ENCODE peak calls at places on chromosomes 1 and 21, in eight cellular contexts. A is Right ventricle myocardium superior; Y is germinal center; F is CD4-positive, alpha-beta T cell; W is GM18507; V is AG10803; S is activated naive CD8-positive, alpha-beta T cell treated with anti-CD3 and anti-CD28 coated beads for 36 hours; L is iPS-NIHi11. D is an unnamed sample.

GRCh38 chr21:38380391-38381137 is 117.7 kb downstream of the ERG start:
- DNase-seq in A (no peak), S (no peak), L (no peak), F (no peak), V (no peak), Y (no peak), W (no peak), D (no peak)

GRCh38 chr21:44932366-44933181 is 7.3 kb upstream of the SLX9 start:
- DNase-seq in A (peak; percentile 74), S (peak; percentile 76), Y (peak; percentile 74), W (no peak), V (peak; percentile 46), L (peak; percentile 66), F (peak; percentile 69), D (peak; percentile 68)

GRCh38 chr1:210363119-210363518 is 34.4 kb downstream of the HHAT start:
- DNase-seq in Y (no peak), L (no peak), W (no peak), V (no peak), F (no peak), A (peak; percentile 63), S (no peak), D (no peak)

GRCh38 chr1:93851327-93851712 is 27.7 kb downstream of the DNTTIP2 start:
- DNase-seq in A (no peak), W (no peak), Y (no peak), V (no peak), S (no peak), F (no peak), L (no peak), D (no peak)

GRCh38 chr1:39632491-39633417 is 6.7 kb downstream of the HEYL start:
- DNase-seq in A (peak; percentile 85), W (no peak), L (peak; percentile 91), S (no peak), V (peak; percentile 45), F (no peak), Y (no peak), D (no peak)

GRCh38 chr1:36339215-36339614 is 15.8 kb upstream of the EVA1B start:
- DNase-seq in L (no peak), V (no peak), Y (no peak), W (no peak), A (peak; percentile 49), S (no peak), F (no peak), D (no peak)

GRCh38 chr1:150272379-150272840 is at the start of gene C1orf54:
- DNase-seq in Y (no peak), A (peak; percentile 84), V (peak; percentile 45), L (peak; percentile 76), W (no peak), F (no peak), S (no peak), D (peak; percentile 67)

GRCh38 chr1:115669002-115669673 is 27.4 kb downstream of the VANGL1 start:
- DNase-seq in F (no peak), A (no peak), V (peak; percentile 39), L (no peak), S (no peak), W (no peak), Y (no peak), D (no peak)

GRCh38 chr1:178533547-178533946 is 20.6 kb downstream of the TEX35 start:
- DNase-seq in A (no peak), Y (no peak), S (no peak), V (no peak), W (no peak), L (no peak), F (no peak), D (no peak)

GRCh38 chr1:59541161-59541560 is 244.3 kb downstream of the FGGY start:
- DNase-seq in W (no peak), A (no peak), Y (no peak), F (no peak), V (no peak), L (no peak), S (no peak), D (no peak)

GRCh38 chr1:31183927-31184554 is 55.6 kb downstream of the NKAIN1 start:
- DNase-seq in Y (peak; percentile 61), S (peak; percentile 36), F (no peak), L (peak; percentile 73), A (no peak), V (peak; percentile 21), W (no peak), D (peak; percentile 56)

GRCh38 chr1:183697814-183698590 is 44.9 kb upstream of the APOBEC4 start:
- DNase-seq in Y (no peak), S (no peak), W (no peak), F (no peak), L (no peak), A (no peak), V (no peak), D (no peak)

GRCh38 chr21:25999935-26000582 is 170.5 kb downstream of the APP start:
- DNase-seq in V (no peak), A (peak; percentile 45), W (no peak), Y (no peak), S (peak; percentile 11), L (peak; percentile 9), F (peak; percentile 9), D (peak; percentile 47)

GRCh38 chr1:205970486-205970885 is 27.2 kb upstream of the SLC26A9 start:
- DNase-seq in S (no peak), L (no peak), W (no peak), F (no peak), A (no peak), V (peak; percentile 48), Y (no peak), D (no peak)

GRCh38 chr1:85387781-85388180 is 77.2 kb downstream of the DDAH1 start:
- DNase-seq in V (no peak), Y (no peak), L (no peak), A (no peak), W (no peak), S (no peak), F (no peak), D (no peak)

GRCh38 chr1:226951286-226952120 is 11.4 kb downstream of the COQ8A start:
- DNase-seq in F (no peak), Y (no peak), V (no peak), A (no peak), L (no peak), W (no peak), S (no peak), D (no peak)

GRCh38 chr1:50705699-50706098 is 254.4 kb downstream of the FAF1 start:
- DNase-seq in L (no peak), A (no peak), Y (no peak), V (no peak), S (no peak), F (no peak), W (no peak), D (no peak)

GRCh38 chr1:226912587-226913176 is 27.4 kb upstream of the COQ8A start:
- DNase-seq in W (peak; percentile 62), Y (peak; percentile 66), F (peak; percentile 10), A (peak; percentile 74), S (peak; percentile 44), V (no peak), L (peak; percentile 86), D (peak; percentile 75)

GRCh38 chr21:20783611-20784010 is 214.6 kb upstream of the NCAM2 start:
- DNase-seq in W (no peak), F (no peak), A (no peak), L (no peak), S (no peak), Y (no peak), V (no peak), D (no peak)

GRCh38 chr1:220076861-220077762 is 12.5 kb downstream of the BPNT1 start:
- DNase-seq in V (no peak), Y (no peak), S (no peak), L (no peak), F (no peak), W (no peak), A (no peak), D (no peak)

GRCh38 chr1:182120411-182121258 is 59.1 kb upstream of the ZNF648 start:
- DNase-seq in W (no peak), F (no peak), A (peak; percentile 51), V (peak; percentile 22), Y (no peak), S (no peak), L (no peak), D (no peak)

GRCh38 chr1:9316080-9316444 is 23.4 kb downstream of the SPSB1 start:
- DNase-seq in S (peak; percentile 34), W (no peak), V (no peak), Y (no peak), F (no peak), L (no peak), A (no peak), D (no peak)

GRCh38 chr1:54332781-54333585 is 73.2 kb downstream of the SSBP3 start:
- DNase-seq in A (peak; percentile 69), S (no peak), W (no peak), V (no peak), L (no peak), F (no peak), Y (no peak), D (no peak)

GRCh38 chr1:233328661-233329498 is 1.4 kb downstream of the MAP3K21 start:
- DNase-seq in A (no peak), L (no peak), W (no peak), Y (no peak), S (no peak), V (no peak), F (no peak), D (peak; percentile 6)

GRCh38 chr1:36493524-36493923 is 10.8 kb upstream of the CSF3R start:
- DNase-seq in A (no peak), L (no peak), W (no peak), S (no peak), F (no peak), V (no peak), Y (no peak), D (no peak)